ENCODE peak calls at places on chromosomes 16 and 17, in eight cellular contexts. One of them, this sample, is unnamed.

GRCh38 chr17:73546770-73547345 is 97.4 kb downstream of the SDK2 start:
- DNase-seq in D721Med: no peak
- DNase-seq in gastrocnemius medialis: peak; percentile 16
- DNase-seq in A673: peak; percentile 33
- DNase-seq in fibroblast of lung: no peak
- DNase-seq in cardiac fibroblast: no peak
- DNase-seq in GM13976: peak; percentile 60
- DNase-seq in GM06990: no peak
- DNase-seq in this sample: peak; percentile 43

GRCh38 chr16:15672514-15673167 is 22.6 kb downstream of the NDE1 start:
- DNase-seq in fibroblast of lung: peak; percentile 99
- DNase-seq in gastrocnemius medialis: peak; percentile 95
- DNase-seq in A673: peak; percentile 93
- DNase-seq in D721Med: no peak
- DNase-seq in GM06990: no peak
- DNase-seq in cardiac fibroblast: peak; percentile 99
- DNase-seq in GM13976: no peak
- DNase-seq in this sample: no peak

GRCh38 chr17:37392024-37392590 is 14.5 kb downstream of the ACACA start:
- DNase-seq in D721Med: no peak
- DNase-seq in GM06990: peak; percentile 19
- DNase-seq in gastrocnemius medialis: no peak
- DNase-seq in fibroblast of lung: peak; percentile 79
- DNase-seq in GM13976: peak; percentile 65
- DNase-seq in cardiac fibroblast: peak; percentile 92
- DNase-seq in A673: no peak
- DNase-seq in this sample: no peak

GRCh38 chr16:11354733-11355574 is 9.7 kb downstream of the RMI2 start:
- DNase-seq in gastrocnemius medialis: no peak
- DNase-seq in D721Med: no peak
- DNase-seq in A673: no peak
- DNase-seq in cardiac fibroblast: no peak
- DNase-seq in fibroblast of lung: peak; percentile 94
- DNase-seq in GM06990: peak; percentile 76
- DNase-seq in GM13976: peak; percentile 74
- DNase-seq in this sample: peak; percentile 40

GRCh38 chr17:19573075-19573474 is 39.4 kb downstream of the SLC47A1 start:
- DNase-seq in GM13976: no peak
- DNase-seq in GM06990: no peak
- DNase-seq in cardiac fibroblast: no peak
- DNase-seq in D721Med: no peak
- DNase-seq in A673: no peak
- DNase-seq in fibroblast of lung: peak; percentile 28
- DNase-seq in gastrocnemius medialis: no peak
- DNase-seq in this sample: no peak

GRCh38 chr17:77285594-77286390 is 145.0 kb downstream of the SEC14L1 start:
- DNase-seq in D721Med: no peak
- DNase-seq in cardiac fibroblast: peak; percentile 95
- DNase-seq in gastrocnemius medialis: peak; percentile 48
- DNase-seq in A673: no peak
- DNase-seq in GM13976: no peak
- DNase-seq in fibroblast of lung: peak; percentile 86
- DNase-seq in GM06990: no peak
- DNase-seq in this sample: no peak

GRCh38 chr16:17432902-17433576 is 37.7 kb downstream of the XYLT1 start:
- DNase-seq in fibroblast of lung: peak; percentile 73
- DNase-seq in gastrocnemius medialis: no peak
- DNase-seq in GM06990: no peak
- DNase-seq in A673: no peak
- DNase-seq in GM13976: no peak
- DNase-seq in cardiac fibroblast: peak; percentile 19
- DNase-seq in D721Med: no peak
- DNase-seq in this sample: no peak

GRCh38 chr16:23650674-23651073 is 9.4 kb downstream of the DCTN5 start:
- DNase-seq in fibroblast of lung: no peak
- DNase-seq in GM06990: peak; percentile 20
- DNase-seq in cardiac fibroblast: peak; percentile 43
- DNase-seq in gastrocnemius medialis: no peak
- DNase-seq in D721Med: no peak
- DNase-seq in A673: peak; percentile 61
- DNase-seq in GM13976: no peak
- DNase-seq in this sample: no peak

GRCh38 chr16:31204871-31205666 is 2.5 kb upstream of the PYCARD start:
- DNase-seq in gastrocnemius medialis: no peak
- DNase-seq in D721Med: no peak
- DNase-seq in GM06990: no peak
- DNase-seq in cardiac fibroblast: no peak
- DNase-seq in A673: no peak
- DNase-seq in GM13976: no peak
- DNase-seq in fibroblast of lung: no peak
- DNase-seq in this sample: no peak

GRCh38 chr16:70302745-70303144 is 3.8 kb downstream of the DDX19B start:
- DNase-seq in GM13976: no peak
- DNase-seq in cardiac fibroblast: no peak
- DNase-seq in GM06990: no peak
- DNase-seq in A673: no peak
- DNase-seq in D721Med: no peak
- DNase-seq in fibroblast of lung: no peak
- DNase-seq in gastrocnemius medialis: no peak
- DNase-seq in this sample: no peak

GRCh38 chr16:60681014-60681413 is 1355.2 kb downstream of the CDH8 start:
- DNase-seq in cardiac fibroblast: no peak
- DNase-seq in D721Med: no peak
- DNase-seq in gastrocnemius medialis: no peak
- DNase-seq in A673: no peak
- DNase-seq in GM06990: no peak
- DNase-seq in fibroblast of lung: no peak
- DNase-seq in GM13976: no peak
- DNase-seq in this sample: no peak

GRCh38 chr16:3839402-3840184 is 40.9 kb downstream of the CREBBP start:
- DNase-seq in gastrocnemius medialis: no peak
- DNase-seq in GM06990: no peak
- DNase-seq in GM13976: no peak
- DNase-seq in A673: no peak
- DNase-seq in D721Med: peak; percentile 37
- DNase-seq in cardiac fibroblast: no peak
- DNase-seq in fibroblast of lung: no peak
- DNase-seq in this sample: no peak

GRCh38 chr16:31876955-31877828 is 3.6 kb downstream of the ZNF267 start:
- DNase-seq in GM06990: peak; percentile 61
- DNase-seq in cardiac fibroblast: peak; percentile 96
- DNase-seq in gastrocnemius medialis: no peak
- DNase-seq in GM13976: peak; percentile 61
- DNase-seq in A673: no peak
- DNase-seq in D721Med: no peak
- DNase-seq in fibroblast of lung: peak; percentile 86
- DNase-seq in this sample: no peak

GRCh38 chr16:84486126-84486525 is 18.3 kb downstream of the MEAK7 start:
- DNase-seq in A673: no peak
- DNase-seq in cardiac fibroblast: no peak
- DNase-seq in fibroblast of lung: no peak
- DNase-seq in gastrocnemius medialis: no peak
- DNase-seq in D721Med: no peak
- DNase-seq in GM13976: no peak
- DNase-seq in GM06990: no peak
- DNase-seq in this sample: no peak

GRCh38 chr17:70157151-70157550 is 12.2 kb upstream of the KCNJ2 start:
- DNase-seq in cardiac fibroblast: no peak
- DNase-seq in GM06990: no peak
- DNase-seq in D721Med: no peak
- DNase-seq in A673: no peak
- DNase-seq in GM13976: no peak
- DNase-seq in fibroblast of lung: no peak
- DNase-seq in gastrocnemius medialis: no peak
- DNase-seq in this sample: no peak

GRCh38 chr17:9321862-9322261 is 253.8 kb downstream of the STX8 start:
- DNase-seq in GM13976: no peak
- DNase-seq in cardiac fibroblast: no peak
- DNase-seq in D721Med: no peak
- DNase-seq in GM06990: no peak
- DNase-seq in gastrocnemius medialis: no peak
- DNase-seq in A673: no peak
- DNase-seq in fibroblast of lung: no peak
- DNase-seq in this sample: no peak

GRCh38 chr17:9330140-9330902 is 245.3 kb downstream of the STX8 start:
- DNase-seq in cardiac fibroblast: no peak
- DNase-seq in D721Med: no peak
- DNase-seq in GM06990: no peak
- DNase-seq in A673: no peak
- DNase-seq in fibroblast of lung: no peak
- DNase-seq in GM13976: no peak
- DNase-seq in gastrocnemius medialis: no peak
- DNase-seq in this sample: no peak

GRCh38 chr17:9329251-9329921 is 246.2 kb downstream of the STX8 start:
- DNase-seq in GM06990: no peak
- DNase-seq in GM13976: no peak
- DNase-seq in gastrocnemius medialis: peak; percentile 45
- DNase-seq in cardiac fibroblast: no peak
- DNase-seq in D721Med: no peak
- DNase-seq in A673: no peak
- DNase-seq in fibroblast of lung: no peak
- DNase-seq in this sample: no peak

GRCh38 chr17:9322298-9322697 is 253.3 kb downstream of the STX8 start:
- DNase-seq in fibroblast of lung: no peak
- DNase-seq in gastrocnemius medialis: no peak
- DNase-seq in cardiac fibroblast: no peak
- DNase-seq in GM13976: no peak
- DNase-seq in GM06990: no peak
- DNase-seq in A673: peak; percentile 61
- DNase-seq in D721Med: no peak
- DNase-seq in this sample: no peak

DNA sequence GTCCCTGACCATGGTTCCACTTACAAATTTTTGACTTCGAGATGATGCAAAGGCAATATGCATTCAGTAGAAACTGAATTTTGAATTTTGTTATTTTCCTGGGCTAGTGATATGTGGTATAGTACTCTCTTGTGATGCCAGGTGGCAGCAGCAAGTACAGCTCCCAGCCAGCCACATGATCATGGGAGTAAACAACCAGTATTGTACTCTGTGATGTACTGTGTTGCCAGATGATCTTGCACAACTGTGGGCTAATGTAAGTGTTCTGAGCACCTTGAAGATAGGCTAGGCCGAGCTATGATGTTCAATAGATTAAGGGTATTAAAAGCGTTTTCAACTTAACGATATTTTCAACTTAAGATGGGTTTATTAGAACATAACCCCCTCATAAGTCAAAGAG is 250.8 kb downstream of the STX8 start:
- DNase-seq in gastrocnemius medialis: peak; percentile 64
- DNase-seq in GM13976: no peak
- DNase-seq in A673: no peak
- DNase-seq in D721Med: no peak
- DNase-seq in cardiac fibroblast: peak; percentile 18
- DNase-seq in fibroblast of lung: peak; percentile 25
- DNase-seq in GM06990: no peak
- DNase-seq in this sample: no peak
- TF ChIP-seq CTCF in gastrocnemius medialis: no peak
- TF ChIP-seq CTCF in GM13976: no peak
- TF ChIP-seq CTCF in A673: no peak
- TF ChIP-seq CTCF in D721Med: no peak
- TF ChIP-seq CTCF in cardiac fibroblast: no peak
- TF ChIP-seq CTCF in fibroblast of lung: no peak
- TF ChIP-seq CTCF in GM06990: no peak
- TF ChIP-seq CTCF in this sample: no peak

GRCh38 chr17:79927688-79928501 is 88.7 kb upstream of the CBX4 start:
- DNase-seq in D721Med: no peak
- DNase-seq in gastrocnemius medialis: no peak
- DNase-seq in fibroblast of lung: no peak
- DNase-seq in GM06990: no peak
- DNase-seq in cardiac fibroblast: no peak
- DNase-seq in A673: no peak
- DNase-seq in GM13976: no peak
- DNase-seq in this sample: no peak
- TF ChIP-seq CTCF in D721Med: no peak
- TF ChIP-seq CTCF in gastrocnemius medialis: no peak
- TF ChIP-seq CTCF in fibroblast of lung: no peak
- TF ChIP-seq CTCF in GM06990: no peak
- TF ChIP-seq CTCF in cardiac fibroblast: no peak
- TF ChIP-seq CTCF in A673: no peak
- TF ChIP-seq CTCF in GM13976: no peak
- TF ChIP-seq CTCF in this sample: no peak

GRCh38 chr17:31488982-31489294 is 97.5 kb downstream of the RAB11FIP4 start:
- DNase-seq in GM13976: no peak
- DNase-seq in D721Med: no peak
- DNase-seq in cardiac fibroblast: no peak
- DNase-seq in A673: no peak
- DNase-seq in fibroblast of lung: no peak
- DNase-seq in GM06990: no peak
- DNase-seq in gastrocnemius medialis: no peak
- DNase-seq in this sample: no peak

GRCh38 chr17:31488264-31488981 is 96.9 kb downstream of the RAB11FIP4 start:
- DNase-seq in cardiac fibroblast: no peak
- DNase-seq in gastrocnemius medialis: peak; percentile 37
- DNase-seq in GM06990: no peak
- DNase-seq in D721Med: no peak
- DNase-seq in fibroblast of lung: no peak
- DNase-seq in A673: no peak
- DNase-seq in GM13976: no peak
- DNase-seq in this sample: no peak

GRCh38 chr17:31487648-31488263 is 96.3 kb downstream of the RAB11FIP4 start:
- DNase-seq in D721Med: peak; percentile 97
- DNase-seq in gastrocnemius medialis: peak; percentile 74
- DNase-seq in cardiac fibroblast: peak; percentile 7
- DNase-seq in GM06990: peak; percentile 92
- DNase-seq in A673: peak; percentile 71
- DNase-seq in GM13976: peak; percentile 100
- DNase-seq in fibroblast of lung: no peak
- DNase-seq in this sample: peak; percentile 89

GRCh38 chr17:31490019-31490383 is 98.5 kb downstream of the RAB11FIP4 start:
- DNase-seq in fibroblast of lung: no peak
- DNase-seq in GM13976: no peak
- DNase-seq in A673: no peak
- DNase-seq in D721Med: no peak
- DNase-seq in cardiac fibroblast: no peak
- DNase-seq in gastrocnemius medialis: no peak
- DNase-seq in GM06990: no peak
- DNase-seq in this sample: no peak

GRCh38 chr17:31489295-31490018 is 98.0 kb downstream of the RAB11FIP4 start:
- DNase-seq in fibroblast of lung: no peak
- DNase-seq in gastrocnemius medialis: no peak
- DNase-seq in A673: no peak
- DNase-seq in D721Med: no peak
- DNase-seq in GM06990: no peak
- DNase-seq in cardiac fibroblast: no peak
- DNase-seq in GM13976: no peak
- DNase-seq in this sample: no peak
- TF ChIP-seq CTCF in fibroblast of lung: no peak
- TF ChIP-seq CTCF in gastrocnemius medialis: no peak
- TF ChIP-seq CTCF in A673: no peak
- TF ChIP-seq CTCF in D721Med: no peak
- TF ChIP-seq CTCF in GM06990: no peak
- TF ChIP-seq CTCF in cardiac fibroblast: no peak
- TF ChIP-seq CTCF in GM13976: no peak
- TF ChIP-seq CTCF in this sample: no peak

DNA sequence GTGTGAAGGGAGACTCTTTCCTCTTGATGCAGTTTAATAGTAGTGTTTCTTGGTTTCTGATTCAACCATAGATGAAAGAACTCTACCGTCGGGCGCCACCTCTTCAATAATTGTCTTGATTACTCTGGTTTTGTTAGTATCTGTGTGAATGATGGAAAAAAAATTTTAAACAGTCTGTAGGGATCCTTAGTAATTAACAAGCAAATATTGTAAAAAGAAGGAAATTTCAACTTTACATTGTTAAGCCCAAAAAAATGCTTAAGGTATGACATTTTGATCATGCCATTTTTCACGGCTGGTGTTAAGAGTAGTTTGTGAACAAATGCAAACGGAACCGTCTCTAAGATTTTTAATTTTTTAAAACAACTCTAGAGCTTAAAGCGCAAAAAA is 4.1 kb downstream of the KRT10 start:
- DNase-seq in cardiac fibroblast: no peak
- DNase-seq in A673: no peak
- DNase-seq in GM13976: no peak
- DNase-seq in GM06990: no peak
- DNase-seq in D721Med: no peak
- DNase-seq in gastrocnemius medialis: no peak
- DNase-seq in fibroblast of lung: peak; percentile 8
- DNase-seq in this sample: no peak
- TF ChIP-seq CTCF in cardiac fibroblast: no peak
- TF ChIP-seq CTCF in A673: no peak
- TF ChIP-seq CTCF in GM13976: no peak
- TF ChIP-seq CTCF in GM06990: no peak
- TF ChIP-seq CTCF in D721Med: no peak
- TF ChIP-seq CTCF in gastrocnemius medialis: no peak
- TF ChIP-seq CTCF in fibroblast of lung: no peak
- TF ChIP-seq CTCF in this sample: no peak

This sample was measured in activated B cell treated with CpG ODN at 0.5 μM for 24 hours.